ENCODE peak calls at places on chromosomes 6 and 20, in eight cellular contexts. A, M, N, X, Z, W, D and F are unnamed samples.

GRCh38 chr6:163341224-163341623 is 73.3 kb upstream of the QKI start:
- DNase-seq in A (no peak), M (no peak), N (no peak), X (no peak), Z (no peak), W (no peak), D (no peak), F (no peak)

GRCh38 chr6:145809211-145809610 is 5.4 kb downstream of the FBXO30 start:
- DNase-seq in A (no peak), M (no peak), N (no peak), X (no peak), Z (no peak), W (no peak), D (no peak), F (no peak)

GRCh38 chr6:46954819-46955520 is 33.2 kb upstream of the ADGRF5 start:
- DNase-seq in A (no peak), M (no peak), N (peak; percentile 2), X (no peak), Z (peak; percentile 34), W (no peak), D (no peak), F (no peak)

GRCh38 chr20:2984956-2985661 is 58.3 kb upstream of the GNRH2 start:
- DNase-seq in A (no peak), M (no peak), N (peak; percentile 87), X (peak; percentile 57), Z (peak; percentile 57), W (no peak), D (no peak), F (no peak)

GRCh38 chr6:130781557-130781956 is 45.6 kb upstream of the SMLR1 start:
- DNase-seq in A (no peak), M (no peak), N (no peak), X (no peak), Z (no peak), W (no peak), D (no peak), F (no peak)

GRCh38 chr6:5333653-5334052 is 72.3 kb downstream of the FARS2 start:
- DNase-seq in A (peak; percentile 14), M (no peak), N (peak; percentile 80), X (no peak), Z (peak; percentile 19), W (no peak), D (no peak), F (peak; percentile 23)

GRCh38 chr6:33577106-33577535 is 3.0 kb downstream of the BAK1 start:
- DNase-seq in A (peak; percentile 3), M (peak; percentile 70), N (no peak), X (no peak), Z (peak; percentile 92), W (peak; percentile 71), D (peak; percentile 90), F (no peak)

GRCh38 chr6:75601608-75602163 is at the start of gene SENP6:
- DNase-seq in A (peak; percentile 66), M (peak; percentile 89), N (peak; percentile 92), X (peak; percentile 74), Z (peak; percentile 59), W (peak; percentile 87), D (peak; percentile 63), F (peak; percentile 60)

GRCh38 chr6:154402081-154402780 is 45.6 kb upstream of the IPCEF1 start:
- DNase-seq in A (no peak), M (no peak), N (no peak), X (no peak), Z (peak; percentile 65), W (no peak), D (no peak), F (no peak)

GRCh38 chr20:29878777-29879442 is 1378.6 kb upstream of the DEFB115 start:
- DNase-seq in A (no peak), M (peak; percentile 58), N (no peak), X (no peak), Z (no peak), W (no peak), D (no peak), F (no peak)

GRCh38 chr6:41200296-41200900 is 551 bp downstream of the TREML2 start:
- DNase-seq in A (peak; percentile 87), M (peak; percentile 59), N (peak; percentile 12), X (peak; percentile 52), Z (no peak), W (peak; percentile 51), D (peak; percentile 91), F (no peak)

GRCh38 chr20:62055106-62055861 is 10.4 kb downstream of the TAF4 start:
- DNase-seq in A (no peak), M (no peak), N (no peak), X (no peak), Z (no peak), W (no peak), D (no peak), F (no peak)

GRCh38 chr20:20713244-20713765 is 861 bp upstream of the RALGAPA2 start:
- DNase-seq in A (no peak), M (no peak), N (peak; percentile 5), X (no peak), Z (no peak), W (no peak), D (no peak), F (no peak)

GRCh38 chr20:14925286-14925685 is 587.9 kb upstream of the FLRT3 start:
- DNase-seq in A (no peak), M (no peak), N (peak; percentile 74), X (no peak), Z (peak; percentile 29), W (no peak), D (no peak), F (peak; percentile 12)

GRCh38 chr6:169659820-169660610 is 41.8 kb downstream of the WDR27 start:
- DNase-seq in A (no peak), M (no peak), N (no peak), X (no peak), Z (no peak), W (no peak), D (no peak), F (no peak)

GRCh38 chr6:99011151-99011550 is 63.4 kb upstream of the FBXL4 start:
- DNase-seq in A (no peak), M (no peak), N (no peak), X (no peak), Z (no peak), W (no peak), D (no peak), F (no peak)